ENCODE peak calls at places on chromosomes 11 and 22, in seven cellular contexts. One of them, this sample, is unnamed.

GRCh38 chr11:11909727-11910126 is 68.0 kb downstream of the USP47 start:
- DNase-seq in NCI-H1092 treated with DMSO at 0.1 percent for 48 hours: no peak
- DNase-seq in A172: peak
- DNase-seq in GM19239: no peak
- DNase-seq in WTC11: no peak
- DNase-seq in NCI-H748 treated with DMSO at 0.1 percent for 48 hours: no peak
- DNase-seq in progenitor cell of endocrine pancreas: no peak
- DNase-seq in this sample: no peak

GRCh38 chr11:94790771-94791180 is 22.6 kb downstream of the AMOTL1 start:
- DNase-seq in GM19239: no peak
- DNase-seq in NCI-H1092 treated with DMSO at 0.1 percent for 48 hours: no peak
- DNase-seq in progenitor cell of endocrine pancreas: no peak
- DNase-seq in NCI-H748 treated with DMSO at 0.1 percent for 48 hours: no peak
- DNase-seq in WTC11: no peak
- DNase-seq in A172: peak
- DNase-seq in this sample: no peak

GRCh38 chr11:85941380-85941973 is 86.3 kb downstream of the CCDC83 start:
- DNase-seq in WTC11: peak
- DNase-seq in NCI-H748 treated with DMSO at 0.1 percent for 48 hours: peak
- DNase-seq in NCI-H1092 treated with DMSO at 0.1 percent for 48 hours: peak
- DNase-seq in A172: peak
- DNase-seq in GM19239: peak
- DNase-seq in progenitor cell of endocrine pancreas: no peak
- DNase-seq in this sample: peak

GRCh38 chr22:43277987-43278601 is 65.1 kb downstream of the SCUBE1 start:
- DNase-seq in NCI-H748 treated with DMSO at 0.1 percent for 48 hours: peak
- DNase-seq in progenitor cell of endocrine pancreas: no peak
- DNase-seq in NCI-H1092 treated with DMSO at 0.1 percent for 48 hours: no peak
- DNase-seq in WTC11: no peak
- DNase-seq in A172: no peak
- DNase-seq in GM19239: no peak
- DNase-seq in this sample: no peak

GRCh38 chr22:39215430-39216142 is 29.2 kb downstream of the PDGFB start:
- DNase-seq in WTC11: peak
- DNase-seq in NCI-H1092 treated with DMSO at 0.1 percent for 48 hours: no peak
- DNase-seq in NCI-H748 treated with DMSO at 0.1 percent for 48 hours: no peak
- DNase-seq in progenitor cell of endocrine pancreas: no peak
- DNase-seq in A172: no peak
- DNase-seq in GM19239: no peak
- DNase-seq in this sample: no peak

GRCh38 chr11:36161572-36161971 is 127.7 kb downstream of the COMMD9 start:
- DNase-seq in WTC11: no peak
- DNase-seq in progenitor cell of endocrine pancreas: no peak
- DNase-seq in NCI-H748 treated with DMSO at 0.1 percent for 48 hours: no peak
- DNase-seq in GM19239: no peak
- DNase-seq in NCI-H1092 treated with DMSO at 0.1 percent for 48 hours: no peak
- DNase-seq in A172: no peak
- DNase-seq in this sample: no peak

GRCh38 chr11:14136561-14136960 is 174.0 kb downstream of the SPON1 start:
- DNase-seq in NCI-H1092 treated with DMSO at 0.1 percent for 48 hours: no peak
- DNase-seq in A172: no peak
- DNase-seq in GM19239: no peak
- DNase-seq in NCI-H748 treated with DMSO at 0.1 percent for 48 hours: no peak
- DNase-seq in WTC11: no peak
- DNase-seq in progenitor cell of endocrine pancreas: no peak
- DNase-seq in this sample: no peak

GRCh38 chr11:100004541-100004940 is 682.5 kb upstream of the ARHGAP42 start:
- DNase-seq in NCI-H1092 treated with DMSO at 0.1 percent for 48 hours: no peak
- DNase-seq in NCI-H748 treated with DMSO at 0.1 percent for 48 hours: no peak
- DNase-seq in progenitor cell of endocrine pancreas: no peak
- DNase-seq in A172: peak
- DNase-seq in WTC11: no peak
- DNase-seq in GM19239: no peak
- DNase-seq in this sample: no peak

GRCh38 chr11:117822031-117822521 is 2.5 kb downstream of the FXYD2 start:
- DNase-seq in A172: peak
- DNase-seq in WTC11: peak
- DNase-seq in NCI-H1092 treated with DMSO at 0.1 percent for 48 hours: no peak
- DNase-seq in NCI-H748 treated with DMSO at 0.1 percent for 48 hours: no peak
- DNase-seq in progenitor cell of endocrine pancreas: no peak
- DNase-seq in GM19239: no peak
- DNase-seq in this sample: no peak

GRCh38 chr11:117076941-117077659 is 21.1 kb downstream of the SIK3 start:
- DNase-seq in GM19239: no peak
- DNase-seq in NCI-H1092 treated with DMSO at 0.1 percent for 48 hours: peak
- DNase-seq in A172: no peak
- DNase-seq in progenitor cell of endocrine pancreas: no peak
- DNase-seq in WTC11: no peak
- DNase-seq in NCI-H748 treated with DMSO at 0.1 percent for 48 hours: peak
- DNase-seq in this sample: no peak

GRCh38 chr11:45247433-45247832 is 38.7 kb downstream of the SYT13 start:
- DNase-seq in A172: no peak
- DNase-seq in GM19239: no peak
- DNase-seq in WTC11: no peak
- DNase-seq in NCI-H1092 treated with DMSO at 0.1 percent for 48 hours: no peak
- DNase-seq in NCI-H748 treated with DMSO at 0.1 percent for 48 hours: no peak
- DNase-seq in progenitor cell of endocrine pancreas: no peak
- DNase-seq in this sample: no peak

GRCh38 chr11:61195016-61195695 is 8.2 kb upstream of the PGA3 start:
- DNase-seq in progenitor cell of endocrine pancreas: no peak
- DNase-seq in GM19239: no peak
- DNase-seq in NCI-H748 treated with DMSO at 0.1 percent for 48 hours: no peak
- DNase-seq in A172: no peak
- DNase-seq in WTC11: no peak
- DNase-seq in NCI-H1092 treated with DMSO at 0.1 percent for 48 hours: no peak
- DNase-seq in this sample: no peak

GRCh38 chr11:71326328-71326940 is 74.1 kb upstream of the SHANK2 start:
- DNase-seq in progenitor cell of endocrine pancreas: no peak
- DNase-seq in NCI-H1092 treated with DMSO at 0.1 percent for 48 hours: no peak
- DNase-seq in GM19239: no peak
- DNase-seq in A172: no peak
- DNase-seq in WTC11: no peak
- DNase-seq in NCI-H748 treated with DMSO at 0.1 percent for 48 hours: no peak
- DNase-seq in this sample: no peak

GRCh38 chr11:103396237-103396636 is 287.0 kb downstream of the DYNC2H1 start:
- DNase-seq in NCI-H1092 treated with DMSO at 0.1 percent for 48 hours: no peak
- DNase-seq in GM19239: no peak
- DNase-seq in A172: no peak
- DNase-seq in NCI-H748 treated with DMSO at 0.1 percent for 48 hours: no peak
- DNase-seq in WTC11: no peak
- DNase-seq in progenitor cell of endocrine pancreas: no peak
- DNase-seq in this sample: no peak

GRCh38 chr22:40620464-40621046 is 16.0 kb downstream of the MRTFA start:
- DNase-seq in A172: peak
- DNase-seq in progenitor cell of endocrine pancreas: no peak
- DNase-seq in WTC11: no peak
- DNase-seq in NCI-H748 treated with DMSO at 0.1 percent for 48 hours: no peak
- DNase-seq in NCI-H1092 treated with DMSO at 0.1 percent for 48 hours: no peak
- DNase-seq in GM19239: no peak
- DNase-seq in this sample: no peak

GRCh38 chr11:10114593-10115404 is 179.2 kb downstream of the SBF2 start:
- DNase-seq in GM19239: no peak
- DNase-seq in progenitor cell of endocrine pancreas: no peak
- DNase-seq in WTC11: no peak
- DNase-seq in A172: no peak
- DNase-seq in NCI-H1092 treated with DMSO at 0.1 percent for 48 hours: no peak
- DNase-seq in NCI-H748 treated with DMSO at 0.1 percent for 48 hours: no peak
- DNase-seq in this sample: no peak

GRCh38 chr11:276219-276618 is 2.0 kb upstream of the NLRP6 start:
- DNase-seq in NCI-H748 treated with DMSO at 0.1 percent for 48 hours: no peak
- DNase-seq in NCI-H1092 treated with DMSO at 0.1 percent for 48 hours: no peak
- DNase-seq in A172: no peak
- DNase-seq in GM19239: no peak
- DNase-seq in WTC11: no peak
- DNase-seq in progenitor cell of endocrine pancreas: no peak
- DNase-seq in this sample: no peak

GRCh38 chr22:30308518-30309230 is 18.1 kb downstream of the TBC1D10A start:
- DNase-seq in GM19239: no peak
- DNase-seq in progenitor cell of endocrine pancreas: no peak
- DNase-seq in A172: peak
- DNase-seq in NCI-H1092 treated with DMSO at 0.1 percent for 48 hours: no peak
- DNase-seq in WTC11: no peak
- DNase-seq in NCI-H748 treated with DMSO at 0.1 percent for 48 hours: no peak
- DNase-seq in this sample: no peak

GRCh38 chr11:12702999-12703453 is 28.8 kb downstream of the TEAD1 start:
- DNase-seq in GM19239: no peak
- DNase-seq in NCI-H1092 treated with DMSO at 0.1 percent for 48 hours: no peak
- DNase-seq in NCI-H748 treated with DMSO at 0.1 percent for 48 hours: no peak
- DNase-seq in A172: no peak
- DNase-seq in WTC11: no peak
- DNase-seq in progenitor cell of endocrine pancreas: no peak
- DNase-seq in this sample: no peak

GRCh38 chr11:35951659-35952058 is 7.8 kb downstream of the LDLRAD3 start:
- DNase-seq in NCI-H748 treated with DMSO at 0.1 percent for 48 hours: no peak
- DNase-seq in A172: no peak
- DNase-seq in WTC11: no peak
- DNase-seq in progenitor cell of endocrine pancreas: no peak
- DNase-seq in GM19239: no peak
- DNase-seq in NCI-H1092 treated with DMSO at 0.1 percent for 48 hours: peak
- DNase-seq in this sample: no peak

GRCh38 chr11:45146072-45147016 is at the start of gene PRDM11:
- DNase-seq in NCI-H1092 treated with DMSO at 0.1 percent for 48 hours: peak
- DNase-seq in A172: peak
- DNase-seq in NCI-H748 treated with DMSO at 0.1 percent for 48 hours: peak
- DNase-seq in WTC11: peak
- DNase-seq in progenitor cell of endocrine pancreas: peak
- DNase-seq in GM19239: peak
- DNase-seq in this sample: peak

GRCh38 chr11:13283636-13284035 is 6.0 kb downstream of the BMAL1 start:
- DNase-seq in NCI-H748 treated with DMSO at 0.1 percent for 48 hours: no peak
- DNase-seq in progenitor cell of endocrine pancreas: no peak
- DNase-seq in NCI-H1092 treated with DMSO at 0.1 percent for 48 hours: no peak
- DNase-seq in GM19239: no peak
- DNase-seq in WTC11: peak
- DNase-seq in A172: no peak
- DNase-seq in this sample: no peak

GRCh38 chr11:12674936-12675696 is 895 bp downstream of the TEAD1 start:
- DNase-seq in NCI-H748 treated with DMSO at 0.1 percent for 48 hours: peak
- DNase-seq in progenitor cell of endocrine pancreas: peak
- DNase-seq in A172: no peak
- DNase-seq in GM19239: no peak
- DNase-seq in NCI-H1092 treated with DMSO at 0.1 percent for 48 hours: peak
- DNase-seq in WTC11: peak
- DNase-seq in this sample: no peak

GRCh38 chr11:99069831-99070444 is 49.2 kb downstream of the CNTN5 start:
- DNase-seq in GM19239: no peak
- DNase-seq in progenitor cell of endocrine pancreas: peak
- DNase-seq in WTC11: peak
- DNase-seq in NCI-H748 treated with DMSO at 0.1 percent for 48 hours: peak
- DNase-seq in NCI-H1092 treated with DMSO at 0.1 percent for 48 hours: peak
- DNase-seq in A172: peak
- DNase-seq in this sample: no peak

GRCh38 chr22:39559456-39560105 is 11.0 kb upstream of the CACNA1I start:
- DNase-seq in NCI-H748 treated with DMSO at 0.1 percent for 48 hours: no peak
- DNase-seq in A172: peak
- DNase-seq in WTC11: peak
- DNase-seq in NCI-H1092 treated with DMSO at 0.1 percent for 48 hours: no peak
- DNase-seq in progenitor cell of endocrine pancreas: peak
- DNase-seq in GM19239: no peak
- DNase-seq in this sample: no peak

GRCh38 chr22:41092847-41093371 is 517 bp downstream of the EP300 start:
- DNase-seq in WTC11: no peak
- DNase-seq in NCI-H748 treated with DMSO at 0.1 percent for 48 hours: peak
- DNase-seq in A172: peak
- DNase-seq in progenitor cell of endocrine pancreas: no peak
- DNase-seq in GM19239: peak
- DNase-seq in NCI-H1092 treated with DMSO at 0.1 percent for 48 hours: peak
- DNase-seq in this sample: no peak

GRCh38 chr22:38901111-38901641 is 29.2 kb upstream of the CBX6 start:
- DNase-seq in WTC11: no peak
- DNase-seq in GM19239: no peak
- DNase-seq in A172: no peak
- DNase-seq in progenitor cell of endocrine pancreas: no peak
- DNase-seq in NCI-H748 treated with DMSO at 0.1 percent for 48 hours: no peak
- DNase-seq in NCI-H1092 treated with DMSO at 0.1 percent for 48 hours: no peak
- DNase-seq in this sample: no peak

GRCh38 chr22:20178075-20178921 is 27.4 kb upstream of the CCDC188 start:
- DNase-seq in NCI-H748 treated with DMSO at 0.1 percent for 48 hours: no peak
- DNase-seq in NCI-H1092 treated with DMSO at 0.1 percent for 48 hours: no peak
- DNase-seq in WTC11: no peak
- DNase-seq in GM19239: no peak
- DNase-seq in A172: no peak
- DNase-seq in progenitor cell of endocrine pancreas: no peak
- DNase-seq in this sample: no peak

GRCh38 chr22:49907807-49908206 is 10.4 kb downstream of the ALG12 start:
- DNase-seq in progenitor cell of endocrine pancreas: no peak
- DNase-seq in GM19239: no peak
- DNase-seq in NCI-H1092 treated with DMSO at 0.1 percent for 48 hours: no peak
- DNase-seq in NCI-H748 treated with DMSO at 0.1 percent for 48 hours: no peak
- DNase-seq in WTC11: no peak
- DNase-seq in A172: no peak
- DNase-seq in this sample: no peak

GRCh38 chr11:114082767-114083181 is 23.3 kb downstream of the ZBTB16 start:
- DNase-seq in GM19239: no peak
- DNase-seq in NCI-H1092 treated with DMSO at 0.1 percent for 48 hours: no peak
- DNase-seq in WTC11: no peak
- DNase-seq in A172: no peak
- DNase-seq in progenitor cell of endocrine pancreas: no peak
- DNase-seq in NCI-H748 treated with DMSO at 0.1 percent for 48 hours: no peak
- DNase-seq in this sample: no peak

GRCh38 chr11:9780929-9781328 is 117.1 kb downstream of the SWAP70 start:
- DNase-seq in A172: no peak
- DNase-seq in WTC11: no peak
- DNase-seq in progenitor cell of endocrine pancreas: no peak
- DNase-seq in NCI-H1092 treated with DMSO at 0.1 percent for 48 hours: no peak
- DNase-seq in NCI-H748 treated with DMSO at 0.1 percent for 48 hours: no peak
- DNase-seq in GM19239: no peak
- DNase-seq in this sample: no peak

GRCh38 chr22:49765951-49766350 is 61.7 kb downstream of the BRD1 start:
- DNase-seq in NCI-H748 treated with DMSO at 0.1 percent for 48 hours: no peak
- DNase-seq in NCI-H1092 treated with DMSO at 0.1 percent for 48 hours: no peak
- DNase-seq in A172: no peak
- DNase-seq in GM19239: no peak
- DNase-seq in progenitor cell of endocrine pancreas: peak
- DNase-seq in WTC11: no peak
- DNase-seq in this sample: no peak

GRCh38 chr11:73257342-73258103 is 14.6 kb upstream of the P2RY6 start:
- DNase-seq in A172: peak
- DNase-seq in progenitor cell of endocrine pancreas: no peak
- DNase-seq in GM19239: no peak
- DNase-seq in NCI-H748 treated with DMSO at 0.1 percent for 48 hours: no peak
- DNase-seq in WTC11: no peak
- DNase-seq in NCI-H1092 treated with DMSO at 0.1 percent for 48 hours: no peak
- DNase-seq in this sample: no peak

This sample was measured in stimulated activated CD4-positive, alpha-beta T cell treated with anti-CD3 and anti-CD28 coated beads, Interleukin-12 subunit alpha, Interleukin-12 subunit beta, amount 100 ng/mL, for 48 hours.